ENCODE peak calls at places on chromosomes 4 and X, in seven cellular contexts. One of them, this sample, is unnamed.
A peak's percentile ranks its signal among the peaks of the same experiment; 100 is the strongest.

GRCh38 chr4:163613375-163613774 is 118.9 kb downstream of the TMA16 start:
- DNase-seq in adrenal gland: no peak
- DNase-seq in Peyer's patch: no peak
- DNase-seq in K562: no peak
- DNase-seq in tibial nerve: no peak
- DNase-seq in GM12892: no peak
- DNase-seq in HCT116: no peak
- DNase-seq in this sample: no peak

GRCh38 chr4:166838975-166839614 is 395.2 kb downstream of the SPOCK3 start:
- DNase-seq in adrenal gland: no peak
- DNase-seq in tibial nerve: no peak
- DNase-seq in Peyer's patch: no peak
- DNase-seq in HCT116: no peak
- DNase-seq in K562: no peak
- DNase-seq in GM12892: no peak
- DNase-seq in this sample: no peak

GRCh38 chr4:24527371-24527770 is 57.0 kb downstream of the DHX15 start:
- DNase-seq in GM12892: no peak
- DNase-seq in Peyer's patch: no peak
- DNase-seq in K562: no peak
- DNase-seq in tibial nerve: no peak
- DNase-seq in adrenal gland: no peak
- DNase-seq in HCT116: no peak
- DNase-seq in this sample: no peak

GRCh38 chr4:3862640-3863420 is 96.6 kb downstream of the ADRA2C start:
- DNase-seq in K562: peak; percentile 43
- DNase-seq in GM12892: no peak
- DNase-seq in adrenal gland: peak; percentile 24
- DNase-seq in HCT116: no peak
- DNase-seq in Peyer's patch: no peak
- DNase-seq in tibial nerve: no peak
- DNase-seq in this sample: no peak

GRCh38 chr4:14254252-14254651 is 626.7 kb upstream of the BOD1L1 start:
- DNase-seq in adrenal gland: peak; percentile 76
- DNase-seq in GM12892: no peak
- DNase-seq in tibial nerve: peak; percentile 53
- DNase-seq in Peyer's patch: peak; percentile 63
- DNase-seq in K562: peak; percentile 19
- DNase-seq in HCT116: no peak
- DNase-seq in this sample: no peak

GRCh38 chrX:7927259-7928167 is at the start of gene PNPLA4:
- DNase-seq in K562: peak; percentile 85
- DNase-seq in GM12892: peak; percentile 69
- DNase-seq in adrenal gland: peak; percentile 82
- DNase-seq in Peyer's patch: peak; percentile 96
- DNase-seq in HCT116: peak; percentile 72
- DNase-seq in tibial nerve: peak; percentile 20
- DNase-seq in this sample: peak; percentile 90

GRCh38 chr4:149823770-149824221 is 8.2 kb upstream of the IQCM start:
- DNase-seq in GM12892: no peak
- DNase-seq in adrenal gland: no peak
- DNase-seq in K562: no peak
- DNase-seq in HCT116: peak; percentile 39
- DNase-seq in tibial nerve: no peak
- DNase-seq in Peyer's patch: no peak
- DNase-seq in this sample: no peak

GRCh38 chr4:15436515-15436914 is 8.7 kb downstream of the C1QTNF7 start:
- DNase-seq in GM12892: no peak
- DNase-seq in adrenal gland: peak; percentile 43
- DNase-seq in K562: no peak
- DNase-seq in HCT116: no peak
- DNase-seq in tibial nerve: peak; percentile 42
- DNase-seq in Peyer's patch: no peak
- DNase-seq in this sample: no peak

GRCh38 chrX:41333744-41333993 is 293 bp upstream of the DDX3X start:
- DNase-seq in GM12892: peak; percentile 52
- DNase-seq in tibial nerve: peak; percentile 49
- DNase-seq in Peyer's patch: no peak
- DNase-seq in HCT116: peak; percentile 81
- DNase-seq in K562: no peak
- DNase-seq in adrenal gland: peak; percentile 75
- DNase-seq in this sample: peak; percentile 95

GRCh38 chrX:41332988-41333743 is 796 bp upstream of the DDX3X start:
- DNase-seq in GM12892: peak; percentile 86
- DNase-seq in Peyer's patch: peak; percentile 95
- DNase-seq in adrenal gland: peak; percentile 87
- DNase-seq in K562: peak; percentile 91
- DNase-seq in HCT116: peak; percentile 79
- DNase-seq in tibial nerve: peak; percentile 79
- DNase-seq in this sample: peak; percentile 91

GRCh38 chrX:41335590-41336331 is 1.8 kb downstream of the DDX3X start:
- DNase-seq in Peyer's patch: no peak
- DNase-seq in K562: no peak
- DNase-seq in HCT116: no peak
- DNase-seq in GM12892: no peak
- DNase-seq in tibial nerve: no peak
- DNase-seq in adrenal gland: no peak
- DNase-seq in this sample: no peak

GRCh38 chrX:41334866-41335589 is 1.1 kb downstream of the DDX3X start:
- DNase-seq in adrenal gland: peak; percentile 67
- DNase-seq in GM12892: peak; percentile 42
- DNase-seq in tibial nerve: peak; percentile 39
- DNase-seq in K562: peak; percentile 41
- DNase-seq in Peyer's patch: peak; percentile 81
- DNase-seq in HCT116: no peak
- DNase-seq in this sample: peak; percentile 72

DNA sequence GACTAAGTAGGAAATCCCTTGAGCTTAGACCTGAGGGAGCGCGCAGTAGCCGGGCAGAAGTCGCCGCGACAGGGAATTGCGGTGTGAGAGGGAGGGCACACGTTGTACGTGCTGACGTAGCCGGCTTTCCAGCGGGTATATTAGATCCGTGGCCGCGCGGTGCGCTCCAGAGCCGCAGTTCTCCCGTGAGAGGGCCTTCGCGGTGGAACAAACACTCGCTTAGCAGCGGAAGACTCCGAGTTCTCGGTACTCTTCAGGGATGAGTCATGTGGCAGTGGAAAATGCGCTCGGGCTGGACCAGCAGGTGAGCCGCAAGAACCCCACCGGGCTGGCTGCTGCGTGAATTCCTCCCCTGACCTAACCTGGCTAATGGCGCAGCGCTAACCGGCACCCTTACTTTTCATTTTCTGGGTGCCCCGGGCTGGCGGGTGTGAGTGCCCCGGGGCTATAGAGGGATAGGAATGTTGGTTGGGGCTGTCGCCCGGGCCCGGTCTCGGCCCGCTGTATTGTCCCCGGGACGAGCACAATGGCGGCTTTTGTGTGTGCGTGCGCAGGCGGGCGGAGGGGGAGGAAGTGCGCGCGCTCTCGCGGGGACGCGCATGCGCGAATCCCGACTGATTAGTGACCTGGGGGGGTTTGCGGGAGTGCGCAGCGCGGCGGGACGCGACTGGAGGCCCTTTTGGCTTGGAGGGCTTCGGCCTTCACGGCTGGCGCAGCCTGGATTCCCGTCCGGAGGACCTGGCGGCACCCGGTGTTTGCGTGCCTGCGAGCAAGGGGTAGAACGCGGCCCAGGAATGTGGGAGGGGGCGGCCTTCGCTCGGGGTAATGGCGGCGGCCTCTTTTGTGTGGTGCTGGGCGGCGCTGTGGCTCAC is at the start of gene DDX3X:
- DNase-seq in K562: peak; percentile 77
- DNase-seq in adrenal gland: peak; percentile 84
- DNase-seq in Peyer's patch: peak; percentile 96
- DNase-seq in GM12892: peak; percentile 81
- DNase-seq in HCT116: peak; percentile 71
- DNase-seq in tibial nerve: peak; percentile 73
- DNase-seq in this sample: peak; percentile 95
- TF ChIP-seq POLR2A in K562: peak; percentile 99
- TF ChIP-seq POLR2A in adrenal gland: peak; percentile 99
- TF ChIP-seq POLR2A in Peyer's patch: peak; percentile 99
- TF ChIP-seq POLR2A in GM12892: peak; percentile 100
- TF ChIP-seq POLR2A in HCT116: peak; percentile 99
- TF ChIP-seq POLR2A in tibial nerve: peak; percentile 97
- TF ChIP-seq POLR2A in this sample: peak; percentile 100

DNA sequence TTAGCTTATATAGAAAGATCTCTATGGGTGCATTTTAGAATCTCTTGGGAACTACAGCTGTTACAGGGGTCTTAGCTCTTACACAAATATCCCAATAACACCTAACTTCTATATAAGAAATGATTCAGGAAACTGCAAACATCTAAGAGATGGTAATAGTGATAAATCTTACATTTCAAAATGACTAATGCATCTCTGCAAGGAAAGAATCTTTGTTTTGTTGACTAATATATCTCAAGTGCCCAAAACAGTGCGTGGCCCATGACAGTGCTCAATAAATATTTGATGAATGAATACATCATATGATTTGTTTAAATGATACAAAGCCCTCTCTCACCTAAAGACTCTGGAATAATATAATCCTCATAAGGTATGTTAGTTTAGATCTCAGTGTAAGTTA is 47.5 kb downstream of the CENPE start:
- DNase-seq in tibial nerve: no peak
- DNase-seq in Peyer's patch: no peak
- DNase-seq in K562: no peak
- DNase-seq in adrenal gland: no peak
- DNase-seq in HCT116: no peak
- DNase-seq in GM12892: no peak
- DNase-seq in this sample: no peak
- TF ChIP-seq POLR2A in tibial nerve: no peak
- TF ChIP-seq POLR2A in Peyer's patch: no peak
- TF ChIP-seq POLR2A in K562: no peak
- TF ChIP-seq POLR2A in adrenal gland: no peak
- TF ChIP-seq POLR2A in HCT116: no peak
- TF ChIP-seq POLR2A in GM12892: no peak
- TF ChIP-seq POLR2A in this sample: no peak

GRCh38 chr4:5751073-5751917 is 40.3 kb downstream of the EVC start:
- DNase-seq in K562: peak; percentile 3
- DNase-seq in tibial nerve: no peak
- DNase-seq in Peyer's patch: no peak
- DNase-seq in HCT116: no peak
- DNase-seq in adrenal gland: no peak
- DNase-seq in GM12892: no peak
- DNase-seq in this sample: no peak
- TF ChIP-seq POLR2A in K562: no peak
- TF ChIP-seq POLR2A in tibial nerve: no peak
- TF ChIP-seq POLR2A in Peyer's patch: no peak
- TF ChIP-seq POLR2A in HCT116: no peak
- TF ChIP-seq POLR2A in adrenal gland: no peak
- TF ChIP-seq POLR2A in GM12892: no peak
- TF ChIP-seq POLR2A in this sample: no peak

GRCh38 chrX:47218280-47218919 is at the start of gene CDK16:
- DNase-seq in GM12892: peak; percentile 82
- DNase-seq in adrenal gland: peak; percentile 76
- DNase-seq in K562: peak; percentile 80
- DNase-seq in Peyer's patch: peak; percentile 90
- DNase-seq in HCT116: peak; percentile 45
- DNase-seq in tibial nerve: peak; percentile 45
- DNase-seq in this sample: peak; percentile 90
- TF ChIP-seq POLR2A in GM12892: peak; percentile 82
- TF ChIP-seq POLR2A in adrenal gland: peak; percentile 82
- TF ChIP-seq POLR2A in K562: peak; percentile 83
- TF ChIP-seq POLR2A in Peyer's patch: peak; percentile 84
- TF ChIP-seq POLR2A in HCT116: peak; percentile 68
- TF ChIP-seq POLR2A in tibial nerve: peak; percentile 78
- TF ChIP-seq POLR2A in this sample: peak; percentile 91

GRCh38 chr4:84966382-84967291 is at the start of gene WDFY3:
- DNase-seq in K562: peak; percentile 58
- DNase-seq in adrenal gland: peak; percentile 89
- DNase-seq in HCT116: peak; percentile 71
- DNase-seq in tibial nerve: peak; percentile 79
- DNase-seq in Peyer's patch: peak; percentile 82
- DNase-seq in GM12892: no peak
- DNase-seq in this sample: peak; percentile 84
- TF ChIP-seq POLR2A in K562: peak; percentile 64
- TF ChIP-seq POLR2A in adrenal gland: peak; percentile 89
- TF ChIP-seq POLR2A in HCT116: peak; percentile 43
- TF ChIP-seq POLR2A in tibial nerve: peak; percentile 13
- TF ChIP-seq POLR2A in Peyer's patch: peak; percentile 52
- TF ChIP-seq POLR2A in GM12892: no peak
- TF ChIP-seq POLR2A in this sample: peak; percentile 43

DNA sequence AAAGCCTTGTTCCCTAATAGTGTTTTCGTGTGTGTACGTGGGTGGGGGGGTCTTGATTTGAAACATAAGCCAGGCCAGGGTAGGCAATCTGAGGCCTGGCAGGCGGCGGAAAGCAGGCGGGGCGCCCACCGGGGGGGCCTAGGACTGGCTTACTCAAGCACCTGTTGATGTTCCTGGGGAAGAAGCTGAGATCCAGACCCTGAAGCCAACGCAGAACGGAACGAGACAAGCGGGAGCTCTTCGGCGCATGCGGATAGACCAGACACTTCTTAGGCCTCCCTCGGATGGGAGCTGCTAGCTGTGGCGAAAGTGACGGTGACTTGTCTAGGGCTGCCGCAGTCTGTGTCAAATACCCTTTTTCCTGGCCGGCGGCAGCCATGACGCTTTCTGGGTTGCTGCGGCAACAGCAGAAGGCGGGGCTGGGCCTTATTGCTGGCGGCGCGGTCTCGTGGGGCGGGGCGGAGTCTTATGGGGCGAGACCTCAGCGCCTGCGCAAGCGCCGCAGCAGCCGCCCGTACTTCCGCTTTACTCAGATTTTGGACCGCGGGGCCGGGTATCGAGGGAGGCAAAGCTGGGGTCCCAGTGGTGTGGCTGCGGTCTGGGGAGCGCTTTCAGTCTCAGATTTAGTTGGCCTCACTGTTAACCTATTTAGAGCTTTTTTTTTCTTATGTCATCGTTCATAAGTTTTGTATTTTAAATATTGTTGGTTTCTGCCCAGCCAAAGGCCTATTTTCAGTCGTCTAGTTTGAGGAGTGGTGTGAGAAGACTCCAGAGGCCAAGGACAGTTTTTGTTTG is at the start of gene SPATA4:
- DNase-seq in adrenal gland: peak; percentile 95
- DNase-seq in GM12892: peak; percentile 86
- DNase-seq in tibial nerve: peak; percentile 90
- DNase-seq in HCT116: peak; percentile 73
- DNase-seq in K562: peak; percentile 93
- DNase-seq in Peyer's patch: peak; percentile 97
- DNase-seq in this sample: peak; percentile 94
- TF ChIP-seq POLR2A in adrenal gland: peak; percentile 23
- TF ChIP-seq POLR2A in GM12892: no peak
- TF ChIP-seq POLR2A in tibial nerve: peak; percentile 45
- TF ChIP-seq POLR2A in HCT116: peak; percentile 41
- TF ChIP-seq POLR2A in K562: peak; percentile 69
- TF ChIP-seq POLR2A in Peyer's patch: peak; percentile 27
- TF ChIP-seq POLR2A in this sample: peak; percentile 54

GRCh38 chr4:125105561-125105960 is 209.2 kb upstream of the FAT4 start:
- DNase-seq in GM12892: no peak
- DNase-seq in HCT116: no peak
- DNase-seq in K562: no peak
- DNase-seq in adrenal gland: no peak
- DNase-seq in tibial nerve: no peak
- DNase-seq in Peyer's patch: no peak
- DNase-seq in this sample: no peak
- TF ChIP-seq POLR2A in GM12892: no peak
- TF ChIP-seq POLR2A in HCT116: no peak
- TF ChIP-seq POLR2A in K562: no peak
- TF ChIP-seq POLR2A in adrenal gland: no peak
- TF ChIP-seq POLR2A in tibial nerve: no peak
- TF ChIP-seq POLR2A in Peyer's patch: no peak
- TF ChIP-seq POLR2A in this sample: no peak

GRCh38 chrX:120244735-120245498 is 5.7 kb upstream of the ZBTB33 start:
- DNase-seq in adrenal gland: peak; percentile 84
- DNase-seq in tibial nerve: peak; percentile 68
- DNase-seq in HCT116: peak; percentile 77
- DNase-seq in Peyer's patch: peak; percentile 80
- DNase-seq in K562: peak; percentile 27
- DNase-seq in GM12892: no peak
- DNase-seq in this sample: peak; percentile 90
- TF ChIP-seq POLR2A in adrenal gland: peak; percentile 65
- TF ChIP-seq POLR2A in tibial nerve: no peak
- TF ChIP-seq POLR2A in HCT116: no peak
- TF ChIP-seq POLR2A in Peyer's patch: no peak
- TF ChIP-seq POLR2A in K562: peak; percentile 68
- TF ChIP-seq POLR2A in GM12892: peak; percentile 43
- TF ChIP-seq POLR2A in this sample: peak; percentile 48

GRCh38 chr4:165208741-165209388 is 1.5 kb downstream of the KLHL2 start:
- DNase-seq in tibial nerve: no peak
- DNase-seq in adrenal gland: no peak
- DNase-seq in Peyer's patch: no peak
- DNase-seq in K562: no peak
- DNase-seq in GM12892: no peak
- DNase-seq in HCT116: no peak
- DNase-seq in this sample: peak; percentile 2
- TF ChIP-seq POLR2A in tibial nerve: no peak
- TF ChIP-seq POLR2A in adrenal gland: no peak
- TF ChIP-seq POLR2A in Peyer's patch: no peak
- TF ChIP-seq POLR2A in K562: no peak
- TF ChIP-seq POLR2A in GM12892: no peak
- TF ChIP-seq POLR2A in HCT116: no peak
- TF ChIP-seq POLR2A in this sample: no peak

This sample was measured in erythroblast.